ENCODE peak calls at places on chromosome 11, in five cellular contexts. One of them, this sample, is unnamed.
A peak's percentile ranks its signal among the peaks of the same experiment; 100 is the strongest.

GRCh38 chr11:58576792-58577440 is 1.3 kb upstream of the LPXN start:
- DNase-seq in lower lobe of right lung: no peak
- DNase-seq in suprapubic skin: no peak
- DNase-seq in tibial artery: no peak
- DNase-seq in GM23338: no peak
- DNase-seq in this sample: no peak

GRCh38 chr11:76318744-76319384 is 62.1 kb downstream of the THAP12 start:
- DNase-seq in suprapubic skin: peak; percentile 80
- DNase-seq in tibial artery: peak; percentile 83
- DNase-seq in lower lobe of right lung: peak; percentile 88
- DNase-seq in GM23338: peak; percentile 93
- DNase-seq in this sample: peak; percentile 73

GRCh38 chr11:106152013-106152412 is 74.6 kb downstream of the AASDHPPT start:
- DNase-seq in lower lobe of right lung: no peak
- DNase-seq in tibial artery: no peak
- DNase-seq in suprapubic skin: no peak
- DNase-seq in GM23338: peak; percentile 51
- DNase-seq in this sample: no peak

GRCh38 chr11:130653838-130654601 is 205.6 kb downstream of the ADAMTS15 start:
- DNase-seq in lower lobe of right lung: peak; percentile 84
- DNase-seq in tibial artery: peak; percentile 93
- DNase-seq in GM23338: peak; percentile 14
- DNase-seq in suprapubic skin: peak; percentile 87
- DNase-seq in this sample: no peak

GRCh38 chr11:62044639-62045121 is 77.2 kb upstream of the FTH1 start:
- DNase-seq in GM23338: no peak
- DNase-seq in tibial artery: peak; percentile 21
- DNase-seq in lower lobe of right lung: no peak
- DNase-seq in suprapubic skin: no peak
- DNase-seq in this sample: no peak

GRCh38 chr11:44885065-44885777 is 65.5 kb downstream of the TP53I11 start:
- DNase-seq in suprapubic skin: no peak
- DNase-seq in GM23338: no peak
- DNase-seq in lower lobe of right lung: no peak
- DNase-seq in tibial artery: no peak
- DNase-seq in this sample: no peak

GRCh38 chr11:127789887-127790286 is 789.3 kb upstream of the KIRREL3 start:
- DNase-seq in GM23338: peak; percentile 77
- DNase-seq in suprapubic skin: no peak
- DNase-seq in tibial artery: no peak
- DNase-seq in lower lobe of right lung: no peak
- DNase-seq in this sample: no peak

GRCh38 chr11:104573431-104573830 is 324.8 kb downstream of the CASP12 start:
- DNase-seq in suprapubic skin: no peak
- DNase-seq in GM23338: no peak
- DNase-seq in tibial artery: no peak
- DNase-seq in lower lobe of right lung: no peak
- DNase-seq in this sample: no peak

GRCh38 chr11:79438631-79439429 is 2.0 kb downstream of the TENM4 start:
- DNase-seq in lower lobe of right lung: no peak
- DNase-seq in suprapubic skin: peak; percentile 66
- DNase-seq in GM23338: peak; percentile 58
- DNase-seq in tibial artery: peak; percentile 71
- DNase-seq in this sample: peak; percentile 28

GRCh38 chr11:60775420-60775961 is 9.6 kb upstream of the MS4A10 start:
- DNase-seq in GM23338: peak; percentile 92
- DNase-seq in suprapubic skin: peak; percentile 82
- DNase-seq in lower lobe of right lung: peak; percentile 74
- DNase-seq in tibial artery: peak; percentile 86
- DNase-seq in this sample: peak; percentile 90

GRCh38 chr11:69495441-69496201 is 14.2 kb downstream of the LINC01488 start:
- DNase-seq in suprapubic skin: no peak
- DNase-seq in lower lobe of right lung: peak; percentile 30
- DNase-seq in tibial artery: no peak
- DNase-seq in GM23338: no peak
- DNase-seq in this sample: no peak

GRCh38 chr11:15884792-15885540 is 471.4 kb downstream of the SOX6 start:
- DNase-seq in tibial artery: no peak
- DNase-seq in suprapubic skin: no peak
- DNase-seq in GM23338: no peak
- DNase-seq in lower lobe of right lung: no peak
- DNase-seq in this sample: no peak

GRCh38 chr11:57477507-57478189 is 17.3 kb downstream of the RTN4RL2 start:
- DNase-seq in tibial artery: no peak
- DNase-seq in lower lobe of right lung: no peak
- DNase-seq in suprapubic skin: no peak
- DNase-seq in GM23338: peak; percentile 48
- DNase-seq in this sample: no peak

GRCh38 chr11:118202599-118203422 is 22.0 kb downstream of the JAML start:
- DNase-seq in tibial artery: no peak
- DNase-seq in GM23338: no peak
- DNase-seq in lower lobe of right lung: no peak
- DNase-seq in suprapubic skin: no peak
- DNase-seq in this sample: no peak

GRCh38 chr11:39741066-39741465 is 1718.4 kb downstream of the LRRC4C start:
- DNase-seq in tibial artery: no peak
- DNase-seq in GM23338: no peak
- DNase-seq in lower lobe of right lung: no peak
- DNase-seq in suprapubic skin: no peak
- DNase-seq in this sample: no peak

GRCh38 chr11:17386331-17387084 is 2.0 kb downstream of the KCNJ11 start:
- DNase-seq in GM23338: peak; percentile 73
- DNase-seq in lower lobe of right lung: peak; percentile 63
- DNase-seq in tibial artery: peak; percentile 87
- DNase-seq in suprapubic skin: peak; percentile 57
- DNase-seq in this sample: no peak

GRCh38 chr11:126352934-126353801 is 2.3 kb upstream of the ST3GAL4 start:
- DNase-seq in GM23338: peak; percentile 57
- DNase-seq in suprapubic skin: peak; percentile 35
- DNase-seq in lower lobe of right lung: no peak
- DNase-seq in tibial artery: no peak
- DNase-seq in this sample: no peak

GRCh38 chr11:31689559-31689958 is 121.6 kb downstream of the PAX6 start:
- DNase-seq in tibial artery: no peak
- DNase-seq in lower lobe of right lung: no peak
- DNase-seq in GM23338: no peak
- DNase-seq in suprapubic skin: no peak
- DNase-seq in this sample: no peak

GRCh38 chr11:128039140-128040021 is 548.0 kb downstream of the ETS1 start:
- DNase-seq in suprapubic skin: peak; percentile 65
- DNase-seq in lower lobe of right lung: peak; percentile 82
- DNase-seq in GM23338: no peak
- DNase-seq in tibial artery: peak; percentile 87
- DNase-seq in this sample: no peak

GRCh38 chr11:17687946-17688670 is 31.3 kb upstream of the MYOD1 start:
- DNase-seq in suprapubic skin: no peak
- DNase-seq in GM23338: no peak
- DNase-seq in lower lobe of right lung: no peak
- DNase-seq in tibial artery: no peak
- DNase-seq in this sample: no peak

GRCh38 chr11:112113539-112114457 is 27.1 kb downstream of the SDHD start:
- DNase-seq in lower lobe of right lung: no peak
- DNase-seq in GM23338: peak; percentile 83
- DNase-seq in suprapubic skin: no peak
- DNase-seq in tibial artery: no peak
- DNase-seq in this sample: no peak

GRCh38 chr11:106077609-106078517 is at the start of gene AASDHPPT:
- DNase-seq in suprapubic skin: no peak
- DNase-seq in lower lobe of right lung: no peak
- DNase-seq in tibial artery: no peak
- DNase-seq in GM23338: peak; percentile 36
- DNase-seq in this sample: no peak

GRCh38 chr11:44572884-44573283 is 7.4 kb downstream of the CD82 start:
- DNase-seq in GM23338: peak; percentile 79
- DNase-seq in tibial artery: no peak
- DNase-seq in lower lobe of right lung: no peak
- DNase-seq in suprapubic skin: no peak
- DNase-seq in this sample: no peak

DNA sequence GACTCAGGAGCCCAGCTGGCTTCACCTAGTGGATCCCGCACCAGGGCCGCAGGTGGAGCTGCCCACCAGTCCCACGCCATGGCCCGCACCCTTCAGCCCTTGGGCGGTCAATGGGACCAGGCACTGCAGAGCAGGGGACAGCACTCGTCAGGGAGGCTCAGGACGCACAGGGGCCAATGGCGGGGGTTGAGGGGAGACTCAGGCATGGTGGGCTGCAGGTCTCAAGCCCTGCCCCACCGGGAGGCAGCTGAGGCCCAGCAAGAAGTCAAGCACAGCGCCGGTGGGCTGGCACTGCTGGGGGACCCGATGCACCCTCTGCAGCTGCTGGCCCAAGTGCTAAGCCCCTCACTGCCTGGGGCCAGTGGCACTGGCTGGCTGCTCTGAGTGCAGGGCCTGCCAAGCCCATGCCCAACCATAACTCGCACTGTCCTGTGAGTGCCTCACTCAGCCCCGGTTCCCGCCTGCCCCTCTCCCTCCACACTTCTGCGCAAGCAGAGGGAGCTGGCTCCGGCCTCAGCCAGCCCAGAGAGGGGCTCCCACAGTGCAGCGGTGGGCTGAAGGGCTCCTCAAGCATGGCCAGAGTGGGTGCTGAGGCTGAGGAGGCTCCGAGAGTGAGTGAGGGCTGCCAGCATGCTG is 111.7 kb upstream of the PGR start:
- DNase-seq in GM23338: no peak
- DNase-seq in suprapubic skin: no peak
- DNase-seq in tibial artery: no peak
- DNase-seq in lower lobe of right lung: no peak
- DNase-seq in this sample: no peak
- H3K27ac ChIP-seq in GM23338: no peak overlapping the region
- H3K27ac ChIP-seq in suprapubic skin: no peak overlapping the region
- H3K27ac ChIP-seq in tibial artery: no peak overlapping the region
- H3K27ac ChIP-seq in lower lobe of right lung: no peak overlapping the region
- H3K27ac ChIP-seq in this sample: no peak overlapping the region

GRCh38 chr11:119357069-119357468 is 10.6 kb upstream of the MFRP start:
- DNase-seq in lower lobe of right lung: no peak
- DNase-seq in suprapubic skin: no peak
- DNase-seq in tibial artery: no peak
- DNase-seq in GM23338: no peak
- DNase-seq in this sample: no peak

GRCh38 chr11:119355091-119355843 is 8.8 kb upstream of the MFRP start:
- DNase-seq in lower lobe of right lung: no peak
- DNase-seq in tibial artery: no peak
- DNase-seq in GM23338: no peak
- DNase-seq in suprapubic skin: peak; percentile 37
- DNase-seq in this sample: no peak

GRCh38 chr11:119359365-119360229 is 13.1 kb upstream of the MFRP start:
- DNase-seq in tibial artery: no peak
- DNase-seq in GM23338: no peak
- DNase-seq in suprapubic skin: no peak
- DNase-seq in lower lobe of right lung: no peak
- DNase-seq in this sample: no peak

GRCh38 chr11:119352857-119353260 is 6.4 kb upstream of the MFRP start:
- DNase-seq in tibial artery: peak; percentile 51
- DNase-seq in GM23338: peak; percentile 34
- DNase-seq in lower lobe of right lung: no peak
- DNase-seq in suprapubic skin: peak; percentile 64
- DNase-seq in this sample: no peak

DNA sequence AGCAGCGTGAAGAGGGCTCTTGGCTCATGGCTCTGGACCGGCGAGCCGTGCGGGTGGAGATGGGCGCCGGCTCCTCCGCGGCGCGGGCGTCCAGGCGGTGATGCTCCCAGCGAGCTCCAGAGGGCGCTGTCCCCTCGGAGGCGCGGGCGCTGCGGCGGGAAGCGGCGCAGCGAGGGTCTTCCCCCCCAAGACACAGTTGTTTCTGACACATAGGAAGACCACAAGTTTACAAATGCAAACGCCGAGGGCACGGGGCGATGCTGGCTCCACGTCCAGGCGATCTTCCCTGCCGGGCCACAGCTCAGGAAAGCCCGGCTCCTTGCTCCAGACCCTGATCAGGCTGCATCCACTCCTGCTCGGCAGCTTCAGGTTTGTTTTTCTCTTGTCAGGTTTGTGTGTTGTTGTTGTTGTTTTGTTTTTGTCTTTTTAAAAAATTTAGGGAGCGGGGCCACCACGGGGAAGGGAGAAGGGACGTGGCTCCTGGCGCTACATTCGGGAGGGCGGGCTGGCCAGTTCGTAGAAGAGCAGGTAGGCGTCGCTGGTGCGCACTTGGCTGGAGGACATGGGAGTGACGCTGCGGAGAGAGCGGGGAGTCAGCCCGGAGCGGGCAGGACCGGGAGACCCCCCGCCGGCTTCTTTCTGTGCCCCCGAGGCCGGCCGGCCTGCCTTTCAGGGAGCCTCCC is 10.0 kb upstream of the MFRP start:
- DNase-seq in suprapubic skin: peak; percentile 73
- DNase-seq in tibial artery: peak; percentile 90
- DNase-seq in GM23338: peak; percentile 97
- DNase-seq in lower lobe of right lung: peak; percentile 89
- DNase-seq in this sample: peak; percentile 67
- H3K4me3 ChIP-seq in suprapubic skin: peak overlapping the region; percentile 57
- H3K4me3 ChIP-seq in tibial artery: peak overlapping the region; percentile 55
- H3K4me3 ChIP-seq in GM23338: peak overlapping the region; percentile 96
- H3K4me3 ChIP-seq in lower lobe of right lung: peak overlapping the region; percentile 60
- H3K4me3 ChIP-seq in this sample: peak overlapping the region; percentile 38

DNA sequence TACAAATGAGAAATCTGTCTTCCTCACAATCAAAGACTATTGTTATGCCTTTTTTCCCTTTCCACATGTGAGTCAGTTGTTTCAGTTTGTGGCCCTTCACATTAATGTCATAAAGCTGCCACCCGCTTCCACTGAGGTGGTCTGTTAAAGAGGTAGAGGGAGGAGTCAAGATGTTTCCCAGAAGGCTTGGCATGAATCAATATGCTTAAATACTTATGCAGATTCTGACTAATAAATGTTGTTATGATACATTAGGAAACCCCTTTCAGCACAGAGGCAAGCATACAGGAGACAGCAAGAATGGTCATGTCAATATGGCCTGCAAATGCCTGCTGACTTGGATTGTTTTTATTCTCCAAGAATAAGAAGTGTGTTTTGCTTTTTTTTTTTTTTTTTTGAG is 6.5 kb downstream of the RTN3 start:
- DNase-seq in tibial artery: no peak
- DNase-seq in suprapubic skin: no peak
- DNase-seq in lower lobe of right lung: no peak
- DNase-seq in GM23338: no peak
- DNase-seq in this sample: no peak
- H3K27ac ChIP-seq in tibial artery: no peak overlapping the region
- H3K27ac ChIP-seq in suprapubic skin: no peak overlapping the region
- H3K27ac ChIP-seq in lower lobe of right lung: no peak overlapping the region
- H3K27ac ChIP-seq in GM23338: no peak overlapping the region
- H3K27ac ChIP-seq in this sample: no peak overlapping the region

GRCh38 chr11:68267881-68268240 is 3.9 kb downstream of the C11orf24 start:
- DNase-seq in suprapubic skin: no peak
- DNase-seq in lower lobe of right lung: no peak
- DNase-seq in GM23338: no peak
- DNase-seq in tibial artery: no peak
- DNase-seq in this sample: no peak

GRCh38 chr11:68266936-68267880 is 4.6 kb downstream of the C11orf24 start:
- DNase-seq in lower lobe of right lung: no peak
- DNase-seq in suprapubic skin: no peak
- DNase-seq in GM23338: no peak
- DNase-seq in tibial artery: no peak
- DNase-seq in this sample: no peak

GRCh38 chr11:68271023-68271780 is 571 bp downstream of the C11orf24 start:
- DNase-seq in GM23338: peak; percentile 87
- DNase-seq in lower lobe of right lung: peak; percentile 54
- DNase-seq in suprapubic skin: peak; percentile 78
- DNase-seq in tibial artery: no peak
- DNase-seq in this sample: peak; percentile 51

GRCh38 chr11:68270334-68271022 is 1.3 kb downstream of the C11orf24 start:
- DNase-seq in lower lobe of right lung: no peak
- DNase-seq in tibial artery: no peak
- DNase-seq in GM23338: no peak
- DNase-seq in suprapubic skin: peak; percentile 37
- DNase-seq in this sample: no peak

GRCh38 chr11:68269414-68270081 is 2.2 kb downstream of the C11orf24 start:
- DNase-seq in tibial artery: no peak
- DNase-seq in suprapubic skin: peak; percentile 31
- DNase-seq in lower lobe of right lung: no peak
- DNase-seq in GM23338: no peak
- DNase-seq in this sample: no peak
- H3K4me3 ChIP-seq in tibial artery: peak overlapping the region; percentile 9
- H3K4me3 ChIP-seq in suprapubic skin: peak overlapping the region; percentile 6
- H3K4me3 ChIP-seq in lower lobe of right lung: no peak overlapping the region
- H3K4me3 ChIP-seq in GM23338: no peak overlapping the region
- H3K4me3 ChIP-seq in this sample: no peak overlapping the region